ENCODE peak calls at places on chromosomes 11 and 22, in four cellular contexts. R is WTC11, E is SK-N-SH, Y is HepG2. F is an unnamed sample.

GRCh38 chr22:41900652-41901312 is 14.1 kb downstream of the SHISA8 start:
- DNase-seq in Y (no peak), R (no peak), E (no peak), F (no peak)

GRCh38 chr22:21982338-21982965 is at the start of gene TOP3B:
- DNase-seq in R (peak), Y (peak), E (peak), F (peak)

GRCh38 chr11:103927535-103927934 is 108.9 kb upstream of the DDI1 start:
- DNase-seq in Y (no peak), E (peak), R (no peak), F (no peak)

GRCh38 chr11:58576792-58577440 is 1.3 kb upstream of the LPXN start:
- DNase-seq in R (no peak), E (peak), Y (peak), F (peak)

GRCh38 chr11:27213232-27213660 is 149.8 kb downstream of the CCDC34 start:
- DNase-seq in Y (no peak), R (no peak), E (no peak), F (no peak)

GRCh38 chr11:102653744-102654291 is 28.7 kb upstream of the MMP20 start:
- DNase-seq in R (no peak), E (no peak), Y (no peak), F (no peak)

GRCh38 chr11:66262696-66263095 is 5.7 kb upstream of the RAB1B start:
- DNase-seq in E (no peak), Y (no peak), R (no peak), F (no peak)

GRCh38 chr11:82663535-82663934 is 70.1 kb downstream of the FAM181B start:
- DNase-seq in E (no peak), R (no peak), Y (no peak), F (no peak)

GRCh38 chr11:117805048-117805447 is 8.0 kb upstream of the DSCAML1 start:
- DNase-seq in R (no peak), Y (no peak), E (no peak), F (no peak)

GRCh38 chr11:73428227-73428626 is 52.0 kb downstream of the RELT start:
- DNase-seq in Y (no peak), E (no peak), R (no peak), F (no peak)

GRCh38 chr11:61709572-61709971 is 29.4 kb downstream of the DAGLA start:
- DNase-seq in Y (no peak), E (no peak), R (no peak), F (no peak)

GRCh38 chr11:12121504-12121903 is 11.1 kb downstream of the MICAL2 start:
- DNase-seq in R (no peak), Y (no peak), E (no peak), F (no peak)

GRCh38 chr11:17516551-17517150 is 27.6 kb downstream of the USH1C start:
- DNase-seq in Y (no peak), R (no peak), E (no peak), F (no peak)

GRCh38 chr11:64885367-64886286 is 7.2 kb upstream of the EHD1 start:
- DNase-seq in E (no peak), R (no peak), Y (peak), F (peak)

GRCh38 chr11:2991477-2992233 is 474 bp downstream of the NAP1L4 start:
- DNase-seq in R (peak), E (no peak), Y (peak), F (peak)

GRCh38 chr11:8063319-8063718 is 17.7 kb upstream of the TUB start:
- DNase-seq in R (no peak), Y (no peak), E (no peak), F (no peak)

GRCh38 chr11:14413307-14414072 is 54.5 kb upstream of the RRAS2 start:
- DNase-seq in Y (no peak), R (peak), E (no peak), F (peak)

GRCh38 chr22:50176850-50177536 is 6.5 kb downstream of the PANX2 start:
- DNase-seq in E (no peak), Y (no peak), R (no peak), F (no peak)

GRCh38 chr11:102121329-102121728 is 11.1 kb downstream of the YAP1 start:
- DNase-seq in Y (no peak), E (no peak), R (no peak), F (no peak)

GRCh38 chr22:48663297-48663696 is 1164.4 kb downstream of the BRD1 start:
- DNase-seq in E (no peak), Y (peak), R (no peak), F (peak)

GRCh38 chr11:76576166-76576565 is 94.4 kb downstream of the LRRC32 start:
- DNase-seq in R (no peak), E (no peak), Y (no peak), F (no peak)

GRCh38 chr22:49853981-49854791 is 542 bp downstream of the ZBED4 start:
- DNase-seq in Y (no peak), R (no peak), E (peak), F (peak)

GRCh38 chr11:69319255-69320106 is 25.5 kb downstream of the MYEOV start:
- DNase-seq in Y (no peak), R (no peak), E (no peak), F (no peak)

GRCh38 chr11:102111787-102112653 is 1.8 kb downstream of the YAP1 start:
- DNase-seq in Y (peak), R (no peak), E (no peak), F (no peak)

GRCh38 chr22:35914665-35915476 is 113.8 kb downstream of the RBFOX2 start:
- DNase-seq in Y (peak), E (peak), R (peak), F (peak)

DNA sequence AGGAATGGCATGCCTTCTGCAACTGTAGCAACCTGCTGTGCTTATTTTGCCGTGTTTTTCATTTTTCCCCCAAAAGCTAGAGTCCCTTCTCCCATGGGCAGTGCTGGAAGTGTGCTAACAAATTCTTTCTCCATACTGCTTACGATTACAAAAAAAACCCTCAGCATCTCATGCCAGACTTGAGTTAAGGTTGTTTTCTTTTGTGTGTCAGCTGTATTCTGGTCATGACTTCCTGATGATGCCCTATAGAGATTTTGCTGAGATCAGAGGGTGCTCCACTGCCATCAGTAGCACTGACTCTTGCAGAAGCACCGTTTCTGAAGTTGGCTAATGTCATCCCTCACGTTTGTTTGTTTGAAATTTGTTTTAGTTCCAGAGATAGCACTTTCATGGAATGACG is 27.9 kb downstream of the LIMK2 start:
- DNase-seq in R (no peak), Y (no peak), E (no peak), F (no peak)
- TF ChIP-seq FOXJ3 in R (no peak), Y (no peak), E (no peak), F (no peak)

DNA sequence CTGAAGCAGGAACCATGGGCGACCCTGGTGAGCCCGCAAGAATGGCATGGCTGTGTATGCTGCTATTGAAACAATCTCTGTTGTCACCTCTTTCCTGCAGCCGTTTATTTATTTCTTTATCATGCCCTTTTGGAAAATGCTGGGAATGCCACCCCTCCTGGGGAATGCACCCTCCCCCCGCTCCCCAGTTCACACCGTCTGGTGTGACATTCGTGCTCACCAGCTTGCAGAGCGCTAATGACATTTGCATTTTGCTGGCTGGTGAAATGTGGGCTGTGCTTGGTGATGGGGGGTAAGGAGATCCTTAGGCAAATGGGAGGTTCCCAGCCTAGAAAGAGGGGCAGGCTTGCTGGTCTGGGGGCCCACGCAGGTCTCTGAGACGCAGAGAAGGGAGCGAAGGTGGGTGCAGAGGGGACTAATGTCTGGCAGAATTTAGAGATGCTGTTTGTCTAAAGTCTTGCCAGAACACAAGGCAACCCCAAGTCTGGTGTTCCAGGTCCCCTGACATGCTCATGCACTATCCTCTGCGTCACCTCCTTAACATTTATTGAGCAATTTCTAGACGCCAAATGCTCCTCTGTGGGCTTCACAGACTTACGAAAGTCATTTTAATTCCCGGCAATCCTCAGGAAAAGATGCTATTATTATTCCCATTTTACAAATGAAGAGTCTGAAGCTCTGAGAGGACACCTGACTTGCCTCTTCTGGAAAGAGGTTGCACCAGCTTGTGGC is 91.7 kb downstream of the TP53I11 start:
- DNase-seq in R (peak), E (no peak), Y (no peak), F (no peak)
- TF ChIP-seq FOXJ3 in R (no peak), E (no peak), Y (no peak), F (no peak)

GRCh38 chr11:113104390-113105251 is 143.4 kb downstream of the NCAM1 start:
- DNase-seq in R (no peak), E (no peak), Y (no peak), F (no peak)

GRCh38 chr11:113105584-113105983 is 144.4 kb downstream of the NCAM1 start:
- DNase-seq in Y (no peak), E (no peak), R (no peak), F (no peak)

GRCh38 chr11:113106507-113106906 is 145.3 kb downstream of the NCAM1 start:
- DNase-seq in E (no peak), Y (no peak), R (no peak), F (no peak)

DNA sequence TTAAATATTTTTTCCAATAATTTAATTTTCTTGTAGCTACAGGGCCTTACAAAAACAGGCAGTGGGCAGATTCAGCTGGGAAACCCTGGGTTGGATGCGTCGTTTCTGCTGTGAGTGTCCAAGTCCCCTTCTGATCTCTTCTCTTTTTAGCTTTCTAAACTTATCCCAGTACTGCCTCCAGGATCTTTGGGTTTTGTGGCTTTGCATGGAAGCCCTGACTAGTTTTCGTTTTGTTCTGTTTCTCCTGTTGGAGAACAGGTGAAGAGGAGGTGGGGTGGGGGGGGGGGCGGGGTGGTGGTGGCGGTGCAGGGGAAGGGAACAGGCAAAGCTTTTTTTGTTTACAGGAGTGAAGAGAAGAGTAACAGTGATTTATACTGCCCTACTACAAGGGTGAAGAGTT is 142.7 kb downstream of the NCAM1 start:
- DNase-seq in Y (no peak), R (no peak), E (no peak), F (no peak)
- TF ChIP-seq FOXJ3 in Y (no peak), R (no peak), E (no peak), F (no peak)

DNA sequence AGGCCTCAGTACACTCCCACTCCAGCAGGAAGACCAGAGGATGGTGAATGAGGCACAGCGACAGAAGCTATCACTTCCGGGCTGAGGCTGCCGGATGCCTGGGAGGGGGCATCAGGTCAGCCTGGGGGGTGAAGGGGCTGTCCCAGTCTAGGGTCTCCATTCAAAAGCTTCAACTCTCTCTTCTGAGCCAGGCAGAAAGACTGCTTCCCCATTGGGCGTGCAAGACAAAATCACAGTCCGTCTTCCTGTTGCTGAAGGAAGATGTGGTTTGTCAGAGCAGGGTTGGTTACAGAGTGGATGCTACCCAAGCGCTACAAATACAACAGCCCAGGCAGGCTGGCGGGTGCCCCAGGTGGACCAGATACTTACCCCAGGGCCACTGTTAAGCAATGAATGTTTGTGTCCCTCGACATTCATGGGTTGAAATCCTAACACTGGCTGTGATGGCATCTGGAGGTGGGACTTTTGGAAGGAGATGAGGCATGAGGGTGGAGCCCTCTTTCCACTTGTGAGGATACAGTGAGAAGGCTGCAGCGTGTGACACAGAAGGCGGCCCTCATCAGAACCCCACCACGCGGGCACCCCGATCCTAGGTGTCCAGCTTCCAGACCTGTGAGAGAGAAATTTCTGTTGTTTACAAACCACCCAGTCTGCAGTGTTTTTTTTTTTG is 12.0 kb downstream of the UPK3A start:
- DNase-seq in Y (no peak), R (no peak), E (no peak), F (no peak)
- TF ChIP-seq FOXJ3 in Y (no peak), R (no peak), E (no peak), F (no peak)

F was measured in K562.